ENCODE peak calls at places on chromosome 9, in nine cellular contexts. N is stomach, W is GM23248, A is A549, V is heart right ventricle, O is neural progenitor cell, M is lung, L is body of pancreas, B is hepatocyte. E is an unnamed sample.

GRCh38 chr9:133331221-133331620 is 4.8 kb downstream of the SURF6 start:
- DNase-seq in N (no peak), W (no peak), A (no peak), V (no peak), O (no peak), M (no peak), L (no peak), B (no peak), E (no peak)

GRCh38 chr9:93261281-93261680 is 77.3 kb downstream of the WNK2 start:
- DNase-seq in N (peak), W (no peak), A (no peak), V (no peak), O (peak), M (no peak), L (no peak), B (peak), E (no peak)

GRCh38 chr9:117359910-117360309 is 54.9 kb downstream of the ASTN2 start:
- DNase-seq in N (no peak), W (no peak), A (no peak), V (no peak), O (no peak), M (no peak), L (no peak), B (no peak), E (no peak)

GRCh38 chr9:93827545-93828330 is 127.4 kb downstream of the BARX1 start:
- DNase-seq in N (peak), W (peak), A (peak), V (no peak), O (peak), M (peak), L (peak), B (peak), E (peak)

GRCh38 chr9:35675732-35676392 is 2.1 kb downstream of the CA9 start:
- DNase-seq in N (peak), W (peak), A (no peak), V (peak), O (peak), M (no peak), L (no peak), B (peak), E (no peak)

GRCh38 chr9:36187414-36187813 is 3.3 kb upstream of the CLTA start:
- DNase-seq in N (no peak), W (peak), A (no peak), V (no peak), O (no peak), M (no peak), L (no peak), B (no peak), E (no peak)

GRCh38 chr9:35481347-35481975 is 8.4 kb upstream of the RUSC2 start:
- DNase-seq in N (peak), W (peak), A (peak), V (peak), O (peak), M (peak), L (peak), B (peak), E (no peak)

GRCh38 chr9:116860509-116861120 is 173.5 kb downstream of the TRIM32 start:
- DNase-seq in N (peak), W (peak), A (peak), V (peak), O (peak), M (peak), L (peak), B (peak), E (no peak)

GRCh38 chr9:74951725-74952151 is 974 bp downstream of the C9orf40 start:
- DNase-seq in N (peak), W (peak), A (peak), V (peak), O (peak), M (peak), L (peak), B (peak), E (no peak)

GRCh38 chr9:105245720-105246161 is 1.3 kb downstream of the SLC44A1 start:
- DNase-seq in N (no peak), W (no peak), A (no peak), V (no peak), O (no peak), M (no peak), L (no peak), B (no peak), E (no peak)

GRCh38 chr9:108374606-108375005 is 481.2 kb downstream of the ACTL7B start:
- DNase-seq in N (no peak), W (peak), A (no peak), V (no peak), O (no peak), M (no peak), L (no peak), B (no peak), E (no peak)

GRCh38 chr9:87007711-87008360 is 60.5 kb upstream of the GAS1 start:
- DNase-seq in N (no peak), W (peak), A (no peak), V (no peak), O (no peak), M (no peak), L (no peak), B (no peak), E (no peak)

GRCh38 chr9:79140751-79141150 is 431.0 kb upstream of the TLE4 start:
- DNase-seq in N (no peak), W (no peak), A (no peak), V (no peak), O (no peak), M (no peak), L (no peak), B (no peak), E (no peak)

GRCh38 chr9:116155700-116156045 is 2.1 kb downstream of the PAPPA start:
- DNase-seq in N (no peak), W (peak), A (no peak), V (no peak), O (peak), M (no peak), L (no peak), B (peak), E (no peak)

GRCh38 chr9:137666950-137667670 is 48.3 kb downstream of the EHMT1 start:
- DNase-seq in N (peak), W (no peak), A (no peak), V (no peak), O (peak), M (no peak), L (no peak), B (no peak), E (no peak)

GRCh38 chr9:114373960-114374730 is 13.6 kb downstream of the AKNA start:
- DNase-seq in N (no peak), W (no peak), A (no peak), V (no peak), O (no peak), M (no peak), L (no peak), B (no peak), E (no peak)

GRCh38 chr9:86511614-86512360 is 157.6 kb upstream of the TUT7 start:
- DNase-seq in N (no peak), W (no peak), A (no peak), V (no peak), O (no peak), M (no peak), L (no peak), B (no peak), E (no peak)

GRCh38 chr9:68904454-68904853 is 109.5 kb downstream of the PRKACG start:
- DNase-seq in N (no peak), W (no peak), A (no peak), V (no peak), O (peak), M (no peak), L (no peak), B (no peak), E (no peak)

DNA sequence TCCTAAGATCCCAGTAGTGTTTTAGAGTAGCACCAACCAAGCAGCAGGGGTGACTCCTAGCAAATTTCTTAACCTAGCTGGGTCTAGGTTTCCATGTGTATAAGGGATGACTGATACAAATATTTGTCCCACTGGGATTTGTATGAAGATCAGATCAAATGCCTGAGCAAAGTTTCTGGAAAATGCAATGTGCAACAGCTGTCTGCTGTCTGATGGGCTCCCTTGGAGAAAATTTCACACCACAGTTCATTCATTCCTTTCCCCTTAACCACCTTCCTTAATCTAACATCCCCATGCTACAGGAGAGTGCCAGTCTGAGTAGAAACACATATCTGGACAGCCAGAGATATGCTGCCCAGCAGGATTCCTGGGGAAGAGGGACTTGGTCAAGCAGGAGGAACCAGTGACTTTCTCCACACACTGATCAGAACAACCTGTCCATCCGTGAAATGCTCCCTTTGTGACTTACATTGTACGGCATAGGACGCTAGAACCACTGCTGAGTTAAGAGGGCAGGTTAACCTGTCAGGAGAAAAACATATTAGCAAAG is 53.3 kb downstream of the PTPN3 start:
- DNase-seq in N (no peak), W (peak), A (no peak), V (no peak), O (no peak), M (no peak), L (no peak), B (no peak), E (no peak)
- H3K27ac ChIP-seq in N (no peak), W (no peak), A (no peak), V (no peak), O (no peak), M (no peak), L (no peak), B (no peak), E (no peak)

DNA sequence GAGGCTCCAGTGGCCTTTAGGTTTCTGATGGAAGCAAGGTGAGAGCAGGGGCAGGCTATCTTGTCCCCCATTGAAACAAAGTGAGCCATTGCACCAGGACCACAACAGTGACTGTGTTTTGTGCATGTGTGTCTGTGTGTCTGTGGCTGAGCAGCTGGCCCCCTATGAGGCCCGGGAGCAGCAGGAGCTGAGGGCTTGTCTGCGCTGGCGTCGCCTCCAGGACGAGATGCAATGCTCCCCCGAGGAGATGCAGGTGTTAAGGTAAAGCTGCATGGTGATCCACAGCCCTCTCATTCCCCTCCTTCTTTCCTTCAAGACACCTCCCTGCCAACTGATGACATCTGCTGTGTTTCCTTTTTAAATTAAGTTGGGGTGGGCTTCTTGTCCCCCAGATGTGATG is 201.8 kb downstream of the AOPEP start:
- DNase-seq in N (no peak), W (no peak), A (no peak), V (no peak), O (no peak), M (no peak), L (no peak), B (no peak), E (no peak)
- H3K27ac ChIP-seq in N (no peak), W (no peak), A (no peak), V (peak), O (no peak), M (no peak), L (peak), B (peak), E (no peak)

GRCh38 chr9:19151425-19152159 is 24.3 kb upstream of the PLIN2 start:
- DNase-seq in N (peak), W (no peak), A (no peak), V (no peak), O (no peak), M (no peak), L (no peak), B (peak), E (no peak)

GRCh38 chr9:19145881-19146280 is 18.6 kb upstream of the PLIN2 start:
- DNase-seq in N (no peak), W (no peak), A (no peak), V (no peak), O (no peak), M (no peak), L (no peak), B (no peak), E (no peak)

GRCh38 chr9:19148170-19148569 is 20.9 kb upstream of the PLIN2 start:
- DNase-seq in N (no peak), W (no peak), A (no peak), V (no peak), O (no peak), M (no peak), L (no peak), B (no peak), E (no peak)

GRCh38 chr9:19149230-19149629 is 21.9 kb upstream of the PLIN2 start:
- DNase-seq in N (no peak), W (peak), A (no peak), V (no peak), O (no peak), M (no peak), L (no peak), B (no peak), E (no peak)

GRCh38 chr9:19146441-19146840 is 19.1 kb upstream of the PLIN2 start:
- DNase-seq in N (no peak), W (no peak), A (no peak), V (no peak), O (no peak), M (no peak), L (no peak), B (no peak), E (no peak)
- H3K27ac ChIP-seq in N (no peak), W (no peak), A (no peak), V (no peak), O (no peak), M (no peak), L (no peak), B (no peak), E (no peak)

GRCh38 chr9:135480942-135481315 is 1.3 kb downstream of the PPP1R26 start:
- DNase-seq in N (no peak), W (no peak), A (no peak), V (no peak), O (no peak), M (no peak), L (no peak), B (no peak), E (no peak)
- H3K27ac ChIP-seq in N (peak), W (no peak), A (peak), V (no peak), O (no peak), M (peak), L (peak), B (peak), E (no peak)

GRCh38 chr9:129036923-129037766 is 719 bp downstream of the MIGA2 start:
- DNase-seq in N (no peak), W (peak), A (no peak), V (no peak), O (no peak), M (no peak), L (no peak), B (peak), E (no peak)

GRCh38 chr9:129036241-129036922 is at the start of gene MIGA2:
- DNase-seq in N (peak), W (peak), A (peak), V (peak), O (peak), M (peak), L (peak), B (peak), E (peak)

GRCh38 chr9:129040113-129040643 is 3.8 kb downstream of the MIGA2 start:
- DNase-seq in N (no peak), W (no peak), A (no peak), V (no peak), O (no peak), M (no peak), L (no peak), B (no peak), E (no peak)

GRCh38 chr9:129037767-129038098 is 1.3 kb downstream of the MIGA2 start:
- DNase-seq in N (no peak), W (peak), A (no peak), V (no peak), O (no peak), M (no peak), L (no peak), B (no peak), E (no peak)

DNA sequence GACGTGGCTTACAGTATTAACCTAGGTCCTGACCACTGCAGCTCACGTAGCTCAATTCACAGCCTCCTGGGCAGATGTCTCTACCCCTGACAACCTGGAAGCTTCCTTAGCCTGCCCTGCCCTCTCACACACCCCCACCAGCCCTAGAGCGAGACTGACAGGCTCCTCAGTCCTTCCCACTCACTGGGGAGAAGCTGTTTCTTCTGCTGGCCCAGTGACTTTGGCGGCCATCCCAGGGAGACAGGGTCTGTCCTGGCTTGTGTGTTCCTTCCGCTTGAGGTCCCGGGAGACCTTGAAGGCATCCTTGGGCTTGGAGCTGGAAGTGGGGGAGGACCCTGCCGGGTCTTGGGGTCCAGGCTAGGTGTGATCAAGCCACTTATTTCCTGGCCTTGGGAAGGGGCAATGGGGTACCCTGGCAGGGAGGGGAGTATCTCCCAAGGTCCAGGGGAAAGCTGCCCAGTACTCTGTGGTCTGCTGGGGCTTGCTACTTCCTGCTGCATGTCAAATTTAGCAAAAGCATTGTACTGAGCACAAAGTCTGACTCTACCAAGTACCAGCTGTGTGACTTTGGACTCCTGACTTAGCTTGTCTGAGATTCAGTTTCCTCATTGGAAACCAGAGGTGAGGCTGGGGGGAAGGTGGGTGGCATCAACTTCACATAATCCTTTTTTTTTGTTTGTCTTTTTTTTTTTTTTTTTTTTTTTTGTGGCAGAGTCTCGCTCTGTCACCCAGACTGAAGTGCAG is 1.9 kb downstream of the MIGA2 start:
- DNase-seq in N (no peak), W (no peak), A (no peak), V (peak), O (no peak), M (no peak), L (no peak), B (no peak), E (no peak)
- H3K27ac ChIP-seq in N (peak), W (no peak), A (no peak), V (peak), O (no peak), M (no peak), L (peak), B (no peak), E (no peak)

GRCh38 chr9:112753725-112754124 is 3.2 kb downstream of the SNX30 start:
- DNase-seq in N (no peak), W (peak), A (no peak), V (no peak), O (no peak), M (no peak), L (no peak), B (peak), E (no peak)
- H3K27ac ChIP-seq in N (peak), W (peak), A (no peak), V (no peak), O (no peak), M (peak), L (no peak), B (peak), E (no peak)

GRCh38 chr9:73515216-73515615 is 363.6 kb downstream of the ANXA1 start:
- DNase-seq in N (no peak), W (no peak), A (no peak), V (no peak), O (no peak), M (no peak), L (no peak), B (peak), E (no peak)
- H3K27ac ChIP-seq in N (no peak), W (no peak), A (no peak), V (no peak), O (no peak), M (no peak), L (no peak), B (no peak), E (no peak)

DNA sequence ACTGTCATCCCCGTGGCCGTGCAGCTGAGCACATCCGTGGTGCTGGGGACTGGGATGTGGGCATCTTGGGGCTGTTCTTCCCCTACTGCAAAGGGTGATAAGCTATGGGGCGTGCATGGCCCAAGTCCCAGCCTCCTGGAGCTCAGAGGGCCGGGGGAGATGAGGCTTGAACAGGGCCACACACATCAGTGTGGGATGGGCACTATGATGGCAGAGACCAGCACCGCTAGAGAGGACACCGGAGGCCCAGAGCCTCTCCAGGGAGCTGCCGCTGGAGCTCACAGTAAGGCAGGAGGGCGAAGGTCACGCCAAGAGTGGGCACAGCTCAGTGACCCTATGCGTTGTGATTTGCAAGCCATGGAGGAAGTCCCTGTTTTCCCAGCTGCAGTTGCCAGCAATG is 63.5 kb downstream of the OLFM1 start:
- DNase-seq in N (no peak), W (no peak), A (no peak), V (no peak), O (no peak), M (no peak), L (no peak), B (no peak), E (no peak)
- H3K27ac ChIP-seq in N (no peak), W (no peak), A (no peak), V (no peak), O (no peak), M (no peak), L (no peak), B (no peak), E (no peak)